ENCODE peak calls at places on chromosomes 2 and 18, in nine cellular contexts. I is T-helper 1 cell, L is NAMALWA, C is dorsolateral prefrontal cortex, W is GM23338, V is GM04503, O is GM20000, N is HEK293T, M is head of caudate nucleus. E is an unnamed sample.

GRCh38 chr2:44655401-44655864 is 286.1 kb upstream of the SIX3 start:
- DNase-seq in W (no peak), N (peak; percentile 24), L (no peak), M (no peak), V (no peak), O (no peak), C (no peak), I (no peak), E (no peak)

GRCh38 chr18:25533088-25533676 is 181.2 kb upstream of the ZNF521 start:
- DNase-seq in I (no peak), W (no peak), M (no peak), C (no peak), L (peak; percentile 41), N (no peak), V (no peak), O (no peak), E (no peak)

GRCh38 chr2:59584958-59585357 is 968.5 kb downstream of the BCL11A start:
- DNase-seq in O (no peak), L (peak; percentile 68), I (no peak), M (no peak), N (peak; percentile 16), V (no peak), C (no peak), W (peak; percentile 77), E (no peak)

GRCh38 chr2:164178835-164179470 is 442.3 kb downstream of the GRB14 start:
- DNase-seq in C (no peak), M (no peak), W (no peak), L (no peak), O (no peak), N (no peak), I (no peak), V (no peak), E (no peak)

GRCh38 chr2:20525041-20526035 is 78.5 kb downstream of the RHOB start:
- DNase-seq in O (peak; percentile 75), L (peak; percentile 5), C (no peak), W (no peak), M (no peak), N (no peak), V (peak; percentile 36), I (no peak), E (no peak)

GRCh38 chr18:78293940-78294401 is 685.6 kb upstream of the SALL3 start:
- DNase-seq in N (no peak), M (no peak), C (no peak), W (no peak), O (no peak), I (no peak), L (no peak), V (no peak), E (no peak)

GRCh38 chr2:74149249-74149530 is 1.5 kb upstream of the BOLA3 start:
- DNase-seq in I (no peak), O (no peak), N (no peak), W (peak; percentile 31), C (no peak), L (no peak), M (no peak), V (no peak), E (no peak)

GRCh38 chr18:54742654-54743053 is 85.6 kb upstream of the RAB27B start:
- DNase-seq in N (no peak), O (no peak), V (peak; percentile 98), I (no peak), W (no peak), C (peak; percentile 28), L (no peak), M (peak; percentile 40), E (peak; percentile 75)

GRCh38 chr2:205714058-205714776 is 31.9 kb downstream of the NRP2 start:
- DNase-seq in N (no peak), V (no peak), I (no peak), W (no peak), O (peak; percentile 49), L (peak; percentile 14), C (no peak), M (no peak), E (no peak)

GRCh38 chr18:61587865-61588264 is 254.6 kb downstream of the CDH20 start:
- DNase-seq in C (no peak), W (no peak), L (no peak), O (no peak), N (no peak), V (no peak), I (no peak), M (no peak), E (no peak)

GRCh38 chr2:119427756-119428155 is 3.9 kb upstream of the TMEM37 start:
- DNase-seq in I (no peak), C (no peak), L (no peak), V (no peak), M (no peak), N (no peak), W (no peak), O (no peak), E (no peak)

GRCh38 chr2:38409136-38409903 is 32.2 kb upstream of the ATL2 start:
- DNase-seq in W (no peak), L (peak; percentile 60), V (no peak), N (no peak), C (peak; percentile 24), I (no peak), O (no peak), M (peak; percentile 54), E (peak; percentile 31)